ENCODE peak calls at places on chromosomes 1 and 21, in seven cellular contexts. K is breast epithelium, D is adrenal gland, I is A673, V is uterus, W is IMR-90, N is testis. Z is an unnamed sample.

GRCh38 chr1:216902669-216903388 is 179.6 kb upstream of the ESRRG start:
- DNase-seq in K (no peak), D (no peak), I (no peak), V (no peak), W (peak), N (no peak), Z (peak)

GRCh38 chr1:58768971-58769808 is 14.7 kb downstream of the JUN start:
- DNase-seq in K (peak), D (peak), I (peak), V (peak), W (peak), N (peak), Z (peak)

GRCh38 chr1:227855687-227856086 is 40.2 kb downstream of the PRSS38 start:
- DNase-seq in K (no peak), D (no peak), I (no peak), V (no peak), W (no peak), N (no peak), Z (no peak)

GRCh38 chr1:184461321-184461720 is 74.5 kb downstream of the C1orf21 start:
- DNase-seq in K (no peak), D (no peak), I (no peak), V (no peak), W (peak), N (no peak), Z (no peak)

GRCh38 chr1:15218287-15219279 is 28.4 kb upstream of the FHAD1 start:
- DNase-seq in K (no peak), D (peak), I (no peak), V (no peak), W (peak), N (no peak), Z (peak)

GRCh38 chr1:13996334-13996733 is 296.3 kb downstream of the PRDM2 start:
- DNase-seq in K (no peak), D (no peak), I (peak), V (no peak), W (no peak), N (no peak), Z (no peak)

GRCh38 chr1:3590951-3591865 is 20.1 kb downstream of the MEGF6 start:
- DNase-seq in K (no peak), D (no peak), I (no peak), V (no peak), W (no peak), N (no peak), Z (no peak)

GRCh38 chr1:2466834-2467554 is 9.1 kb upstream of the PLCH2 start:
- DNase-seq in K (no peak), D (no peak), I (no peak), V (no peak), W (no peak), N (no peak), Z (no peak)

GRCh38 chr1:27961646-27962221 is 2.0 kb downstream of the XKR8 start:
- DNase-seq in K (no peak), D (no peak), I (no peak), V (no peak), W (no peak), N (no peak), Z (no peak)

GRCh38 chr1:155910621-155911121 is 478 bp downstream of the RIT1 start:
- DNase-seq in K (no peak), D (peak), I (peak), V (no peak), W (peak), N (peak), Z (peak)

GRCh38 chr1:155499953-155500621 is 62.5 kb downstream of the ASH1L start:
- DNase-seq in K (no peak), D (no peak), I (peak), V (no peak), W (no peak), N (no peak), Z (peak)

GRCh38 chr1:200224315-200224714 is 185.5 kb downstream of the ZNF281 start:
- DNase-seq in K (no peak), D (no peak), I (no peak), V (no peak), W (peak), N (no peak), Z (peak)

GRCh38 chr21:33414926-33415325 is 11.7 kb downstream of the IFNGR2 start:
- DNase-seq in K (no peak), D (no peak), I (no peak), V (no peak), W (no peak), N (peak), Z (no peak)

GRCh38 chr1:1144122-1144842 is 28.4 kb upstream of the C1orf159 start:
- DNase-seq in K (no peak), D (no peak), I (no peak), V (no peak), W (no peak), N (no peak), Z (no peak)

GRCh38 chr1:47388548-47389238 is 27.4 kb upstream of the FOXE3 start:
- DNase-seq in K (peak), D (peak), I (peak), V (peak), W (peak), N (peak), Z (peak)

GRCh38 chr1:77759090-77760028 is at the start of gene USP33:
- DNase-seq in K (peak), D (peak), I (peak), V (peak), W (peak), N (peak), Z (peak)

GRCh38 chr1:233094691-233095090 is 144.3 kb downstream of the NTPCR start:
- DNase-seq in K (no peak), D (no peak), I (no peak), V (no peak), W (no peak), N (no peak), Z (no peak)

GRCh38 chr1:112743174-112744018 is 28.3 kb upstream of the PPM1J start:
- DNase-seq in K (no peak), D (no peak), I (no peak), V (no peak), W (peak), N (peak), Z (no peak)

GRCh38 chr1:207672525-207673130 is 27.7 kb downstream of the CR1L start:
- DNase-seq in K (no peak), D (no peak), I (peak), V (no peak), W (peak), N (no peak), Z (peak)

GRCh38 chr1:66431999-66432398 is 102.0 kb upstream of the SGIP1 start:
- DNase-seq in K (no peak), D (no peak), I (no peak), V (no peak), W (no peak), N (no peak), Z (no peak)

GRCh38 chr1:89351622-89352311 is 12.1 kb upstream of the GBP6 start:
- DNase-seq in K (no peak), D (no peak), I (no peak), V (no peak), W (no peak), N (no peak), Z (no peak)

GRCh38 chr1:96370752-96371151 is 350.8 kb upstream of the PTBP2 start:
- DNase-seq in K (no peak), D (no peak), I (peak), V (no peak), W (peak), N (no peak), Z (peak)

DNA sequence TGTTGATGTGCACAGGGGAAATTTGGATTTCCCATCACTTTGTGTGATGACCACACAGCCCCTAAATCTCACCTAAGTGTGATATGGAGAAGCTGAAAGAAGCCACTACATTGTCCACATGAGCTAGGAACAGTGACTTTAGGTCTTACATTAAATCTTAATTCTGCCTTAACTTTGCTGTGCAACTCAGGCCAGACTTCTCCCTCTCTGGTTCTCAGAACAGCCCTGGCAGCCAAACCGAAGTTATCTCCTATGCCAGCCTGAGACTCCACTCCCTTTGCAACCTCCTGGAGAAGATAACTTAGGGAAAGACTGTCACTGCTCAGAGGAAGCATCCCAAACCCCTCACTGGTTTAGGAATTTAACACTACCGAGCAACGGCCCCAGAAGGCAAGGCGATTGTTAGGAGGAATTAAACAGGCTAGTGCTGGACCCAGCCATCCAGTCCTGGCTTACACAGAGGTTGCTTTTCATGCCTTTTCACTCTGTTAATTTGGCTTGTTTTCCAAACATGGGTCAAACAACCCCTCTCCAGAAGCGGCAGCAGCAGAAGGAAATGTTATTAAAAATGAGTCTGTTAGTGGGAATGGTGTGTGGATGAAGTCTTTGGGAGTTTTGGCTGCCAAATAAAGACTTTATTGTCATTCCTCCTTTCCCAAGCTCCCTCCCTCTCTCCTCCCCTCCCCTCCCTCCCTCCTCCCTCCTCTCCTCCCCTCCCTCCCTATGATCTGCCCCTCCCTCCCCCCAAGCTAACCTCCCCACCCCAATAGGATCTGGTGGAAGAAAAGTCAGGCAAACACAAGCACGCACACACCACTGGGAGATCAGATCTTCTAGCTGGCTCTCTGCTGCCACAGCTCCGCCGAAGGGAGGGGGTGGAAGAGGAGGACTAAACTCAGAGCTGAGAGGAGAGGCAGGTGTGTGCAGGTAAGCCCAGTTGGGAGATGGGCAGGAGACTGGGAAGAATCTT is at the start of gene PRELP:
- DNase-seq in K (no peak), D (no peak), I (no peak), V (peak), W (peak), N (peak), Z (no peak)
- H3K4me3 ChIP-seq in K (peak), D (no peak), I (no peak), V (peak), W (no peak), N (peak), Z (no peak)

DNA sequence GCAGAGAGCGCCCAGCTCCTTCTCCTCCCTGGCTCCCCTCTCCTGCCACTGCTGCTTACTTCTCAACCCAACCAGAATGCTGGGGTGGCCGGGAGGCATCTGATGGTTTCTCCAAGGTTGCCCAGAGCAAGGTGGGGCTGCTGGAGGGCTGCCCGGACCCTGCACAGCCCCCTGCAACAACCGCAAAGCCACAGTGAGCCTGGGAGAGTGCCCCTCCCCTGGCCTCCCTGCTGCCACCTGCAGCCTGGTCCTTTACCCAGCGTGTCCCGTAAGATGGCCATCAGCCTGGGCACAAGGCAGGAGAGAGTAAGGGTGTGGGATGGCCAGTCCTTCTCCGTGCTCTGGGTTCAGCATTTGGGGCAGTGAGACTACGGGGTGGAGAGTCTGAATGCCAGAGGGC is 17.0 kb downstream of the MX2 start:
- DNase-seq in K (no peak), D (no peak), I (no peak), V (no peak), W (no peak), N (no peak), Z (no peak)
- TF ChIP-seq CTCF in K (no peak), D (no peak), I (no peak), V (no peak), W (no peak), N (no peak), Z (no peak)

DNA sequence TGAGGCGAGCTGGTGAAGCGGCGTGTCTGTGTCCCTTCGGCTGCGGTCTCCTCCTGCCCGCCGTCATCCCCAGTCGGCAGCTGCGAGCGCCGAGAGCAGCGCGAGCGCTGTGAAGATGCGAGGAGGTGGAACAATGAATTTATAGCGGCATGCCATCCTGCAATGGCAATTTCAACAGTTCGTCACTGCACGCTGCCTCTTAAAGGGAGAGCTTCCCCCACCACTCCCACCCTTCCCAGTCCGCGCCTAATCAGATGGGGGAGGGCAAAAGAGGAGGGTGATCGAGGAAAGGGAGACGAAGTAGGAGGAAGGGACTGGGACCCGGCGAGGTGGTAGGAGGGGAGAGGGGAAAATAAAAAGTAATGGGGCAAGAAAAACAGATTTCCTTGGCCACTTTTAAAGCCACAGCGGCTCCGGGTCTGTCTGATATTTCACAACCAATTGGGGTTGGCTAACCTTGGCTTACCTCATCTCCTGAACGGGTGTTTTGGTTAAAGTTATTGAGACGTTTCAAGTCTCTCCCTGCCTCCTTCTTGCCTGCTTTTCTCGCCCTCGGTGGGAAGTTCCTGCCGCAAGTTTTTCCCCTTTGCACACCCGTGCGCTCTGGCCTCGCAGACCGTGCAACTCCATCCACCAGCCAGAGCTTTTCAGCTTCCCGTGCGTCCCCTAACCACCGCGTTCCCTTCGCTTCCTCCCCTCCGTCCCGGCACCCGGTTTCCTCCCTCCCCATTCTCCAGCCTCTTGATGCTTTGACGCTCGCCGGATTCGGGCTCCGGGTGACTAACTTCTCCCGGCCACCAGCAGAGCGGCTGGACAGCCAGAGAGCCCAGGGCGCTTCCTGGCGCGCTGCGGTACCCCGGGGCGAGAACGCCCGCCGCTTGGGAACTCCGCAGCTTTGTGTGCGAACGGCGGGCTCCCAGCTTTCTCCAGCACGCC is at the start of gene ADAMTS5:
- DNase-seq in K (peak), D (no peak), I (peak), V (peak), W (peak), N (peak), Z (peak)
- H3K4me3 ChIP-seq in K (peak), D (no peak), I (peak), V (peak), W (peak), N (peak), Z (peak)

DNA sequence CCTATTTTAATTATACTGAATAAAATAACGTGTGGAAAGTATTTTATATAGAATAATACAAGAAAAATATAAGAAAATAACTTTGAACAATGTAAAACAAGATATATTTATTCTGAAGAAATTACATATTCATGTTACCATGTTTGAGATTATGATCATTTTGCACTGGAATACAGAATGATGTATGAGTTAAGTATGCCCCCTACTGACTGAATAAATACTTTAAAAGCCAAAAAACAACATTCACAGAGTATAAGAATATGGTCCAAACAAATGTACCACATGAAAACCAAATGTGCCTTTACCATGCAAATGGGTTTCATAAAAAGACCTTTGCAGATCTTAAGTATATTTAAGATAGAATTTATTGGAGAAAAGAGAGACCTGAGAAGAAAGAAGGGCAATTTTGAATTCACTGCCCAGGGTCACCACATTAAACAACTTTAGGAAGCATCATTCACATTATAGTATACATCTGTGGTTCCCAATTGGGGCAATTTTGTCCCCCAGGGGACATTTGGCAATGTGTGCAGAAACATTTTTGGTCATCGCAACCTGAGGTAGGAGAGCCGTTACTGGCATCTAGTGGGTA is 136.6 kb upstream of the GFI1 start:
- DNase-seq in K (no peak), D (no peak), I (peak), V (no peak), W (peak), N (no peak), Z (peak)
- TF ChIP-seq CTCF in K (no peak), D (peak), I (peak), V (no peak), W (peak), N (no peak), Z (peak)

GRCh38 chr1:100718581-100718980 is 961 bp upstream of the VCAM1 start:
- DNase-seq in K (no peak), D (no peak), I (no peak), V (no peak), W (no peak), N (no peak), Z (no peak)

GRCh38 chr1:100717218-100717617 is 2.3 kb upstream of the VCAM1 start:
- DNase-seq in K (no peak), D (no peak), I (no peak), V (no peak), W (no peak), N (no peak), Z (no peak)

GRCh38 chr1:100720751-100721150 is 1.2 kb downstream of the VCAM1 start:
- DNase-seq in K (no peak), D (no peak), I (no peak), V (no peak), W (no peak), N (no peak), Z (no peak)

GRCh38 chr1:100721502-100722205 is 2.1 kb downstream of the VCAM1 start:
- DNase-seq in K (no peak), D (no peak), I (peak), V (peak), W (peak), N (peak), Z (peak)

GRCh38 chr1:100719490-100719889 is at the start of gene VCAM1:
- DNase-seq in K (no peak), D (peak), I (peak), V (no peak), W (peak), N (peak), Z (peak)
- H3K4me3 ChIP-seq in K (peak), D (peak), I (peak), V (peak), W (peak), N (peak), Z (peak)

GRCh38 chr1:24642481-24643361 is at the start of gene SRRM1:
- DNase-seq in K (peak), D (peak), I (peak), V (peak), W (peak), N (peak), Z (peak)
- TF ChIP-seq CTCF in K (peak), D (no peak), I (peak), V (no peak), W (peak), N (peak), Z (no peak)

GRCh38 chr1:225780134-225780533 is 2.5 kb downstream of the SRP9 start:
- DNase-seq in K (no peak), D (no peak), I (no peak), V (no peak), W (no peak), N (no peak), Z (no peak)
- H3K4me3 ChIP-seq in K (no peak), D (no peak), I (no peak), V (peak), W (no peak), N (no peak), Z (no peak)

Z was measured in fibroblast of pulmonary artery.